ENCODE peak calls at places on chromosome 1, in four cellular contexts. G, P, Q and V are unnamed samples.

GRCh38 chr1:195637474-195637873 is 970.8 kb downstream of the KCNT2 start:
- DNase-seq in G (no peak), Q (no peak), P (peak; percentile 6), V (no peak)

GRCh38 chr1:181108297-181108696 is 19.8 kb downstream of the IER5 start:
- DNase-seq in P (no peak), G (no peak), Q (no peak), V (no peak)

GRCh38 chr1:54356680-54357147 is 49.5 kb downstream of the SSBP3 start:
- DNase-seq in G (no peak), P (no peak), Q (peak; percentile 59), V (no peak)

GRCh38 chr1:161849518-161849917 is 83.4 kb downstream of the ATF6 start:
- DNase-seq in Q (no peak), P (no peak), G (no peak), V (no peak)

GRCh38 chr1:115145221-115145620 is 55.9 kb upstream of the TSPAN2 start:
- DNase-seq in Q (no peak), G (no peak), P (no peak), V (no peak)

GRCh38 chr1:171173069-171173468 is 12.0 kb upstream of the FMO2 start:
- DNase-seq in Q (no peak), G (no peak), P (no peak), V (no peak)

GRCh38 chr1:207282049-207282448 is 39.4 kb upstream of the CD55 start:
- DNase-seq in Q (no peak), G (no peak), P (peak; percentile 80), V (no peak)

GRCh38 chr1:241525026-241525425 is 5.5 kb upstream of the FH start:
- DNase-seq in G (no peak), P (no peak), Q (no peak), V (no peak)

GRCh38 chr1:235416662-235417049 is 49.4 kb downstream of the TBCE start:
- DNase-seq in G (no peak), P (peak; percentile 73), Q (no peak), V (no peak)

GRCh38 chr1:186535388-186536133 is 74.6 kb upstream of the PDC start:
- DNase-seq in P (peak; percentile 96), G (no peak), Q (no peak), V (no peak)

GRCh38 chr1:192877283-192877886 is 68.5 kb downstream of the RGS2 start:
- DNase-seq in G (no peak), Q (no peak), P (peak; percentile 74), V (no peak)

GRCh38 chr1:159881930-159882839 is 17.8 kb downstream of the CFAP45 start:
- DNase-seq in Q (peak; percentile 64), P (peak; percentile 98), G (peak; percentile 97), V (peak; percentile 65)

GRCh38 chr1:1290238-1290731 is 10.0 kb downstream of the SCNN1D start:
- DNase-seq in P (peak; percentile 34), Q (no peak), G (peak; percentile 78), V (peak; percentile 80)